ENCODE peak calls at places on chromosomes 13 and 19, in ten cellular contexts. One of them, this sample, is unnamed.

GRCh38 chr19:19502281-19502680 is 13.1 kb downstream of the TSSK6 start:
- DNase-seq in cerebellar cortex: no peak
- DNase-seq in AG10803: no peak
- DNase-seq in NCI-H2081: no peak
- DNase-seq in astrocyte of the spinal cord: no peak
- DNase-seq in RPMI8226: no peak
- DNase-seq in fibroblast of pulmonary artery: no peak
- DNase-seq in T-helper 2 cell: no peak
- DNase-seq in fibroblast of mammary gland: no peak
- DNase-seq in iPS DF 19.7: no peak
- DNase-seq in this sample: no peak

GRCh38 chr19:7650148-7650547 is 13.2 kb downstream of the STXBP2 start:
- DNase-seq in cerebellar cortex: no peak
- DNase-seq in AG10803: no peak
- DNase-seq in NCI-H2081: no peak
- DNase-seq in astrocyte of the spinal cord: no peak
- DNase-seq in RPMI8226: no peak
- DNase-seq in fibroblast of pulmonary artery: no peak
- DNase-seq in T-helper 2 cell: no peak
- DNase-seq in fibroblast of mammary gland: no peak
- DNase-seq in iPS DF 19.7: no peak
- DNase-seq in this sample: no peak

GRCh38 chr13:48273346-48273745 is 30.2 kb upstream of the RB1 start:
- DNase-seq in cerebellar cortex: no peak
- DNase-seq in AG10803: no peak
- DNase-seq in NCI-H2081: no peak
- DNase-seq in astrocyte of the spinal cord: no peak
- DNase-seq in RPMI8226: no peak
- DNase-seq in fibroblast of pulmonary artery: no peak
- DNase-seq in T-helper 2 cell: no peak
- DNase-seq in fibroblast of mammary gland: no peak
- DNase-seq in iPS DF 19.7: no peak
- DNase-seq in this sample: no peak

GRCh38 chr19:7871280-7871529 is 3.0 kb downstream of the PRR36 start:
- DNase-seq in cerebellar cortex: no peak
- DNase-seq in AG10803: no peak
- DNase-seq in NCI-H2081: no peak
- DNase-seq in astrocyte of the spinal cord: no peak
- DNase-seq in RPMI8226: peak; percentile 83
- DNase-seq in fibroblast of pulmonary artery: no peak
- DNase-seq in T-helper 2 cell: no peak
- DNase-seq in fibroblast of mammary gland: no peak
- DNase-seq in iPS DF 19.7: no peak
- DNase-seq in this sample: no peak

GRCh38 chr19:34712606-34713261 is 21.3 kb upstream of the ZNF181 start:
- DNase-seq in cerebellar cortex: peak; percentile 78
- DNase-seq in AG10803: peak; percentile 81
- DNase-seq in NCI-H2081: peak; percentile 69
- DNase-seq in astrocyte of the spinal cord: peak; percentile 77
- DNase-seq in RPMI8226: peak; percentile 68
- DNase-seq in fibroblast of pulmonary artery: peak; percentile 90
- DNase-seq in T-helper 2 cell: no peak
- DNase-seq in fibroblast of mammary gland: peak; percentile 82
- DNase-seq in iPS DF 19.7: peak; percentile 68
- DNase-seq in this sample: peak; percentile 78

GRCh38 chr13:62250501-62251175 is 835.0 kb upstream of the PCDH20 start:
- DNase-seq in cerebellar cortex: no peak
- DNase-seq in AG10803: no peak
- DNase-seq in NCI-H2081: no peak
- DNase-seq in astrocyte of the spinal cord: peak; percentile 6
- DNase-seq in RPMI8226: no peak
- DNase-seq in fibroblast of pulmonary artery: peak; percentile 4
- DNase-seq in T-helper 2 cell: no peak
- DNase-seq in fibroblast of mammary gland: no peak
- DNase-seq in iPS DF 19.7: no peak
- DNase-seq in this sample: peak; percentile 18

GRCh38 chr19:13149628-13150186 is 468 bp downstream of the STX10 start:
- DNase-seq in cerebellar cortex: peak; percentile 44
- DNase-seq in AG10803: peak; percentile 34
- DNase-seq in NCI-H2081: peak; percentile 50
- DNase-seq in astrocyte of the spinal cord: peak; percentile 47
- DNase-seq in RPMI8226: peak; percentile 69
- DNase-seq in fibroblast of pulmonary artery: peak; percentile 52
- DNase-seq in T-helper 2 cell: no peak
- DNase-seq in fibroblast of mammary gland: no peak
- DNase-seq in iPS DF 19.7: no peak
- DNase-seq in this sample: no peak

GRCh38 chr13:111508902-111509509 is 188.6 kb downstream of the TEX29 start:
- DNase-seq in cerebellar cortex: no peak
- DNase-seq in AG10803: no peak
- DNase-seq in NCI-H2081: no peak
- DNase-seq in astrocyte of the spinal cord: no peak
- DNase-seq in RPMI8226: no peak
- DNase-seq in fibroblast of pulmonary artery: no peak
- DNase-seq in T-helper 2 cell: no peak
- DNase-seq in fibroblast of mammary gland: no peak
- DNase-seq in iPS DF 19.7: no peak
- DNase-seq in this sample: no peak

GRCh38 chr13:99269627-99270252 is 11.6 kb upstream of the GPR18 start:
- DNase-seq in cerebellar cortex: peak; percentile 47
- DNase-seq in AG10803: peak; percentile 74
- DNase-seq in NCI-H2081: peak; percentile 56
- DNase-seq in astrocyte of the spinal cord: peak; percentile 76
- DNase-seq in RPMI8226: peak; percentile 49
- DNase-seq in fibroblast of pulmonary artery: peak; percentile 80
- DNase-seq in T-helper 2 cell: no peak
- DNase-seq in fibroblast of mammary gland: peak; percentile 77
- DNase-seq in iPS DF 19.7: no peak
- DNase-seq in this sample: peak; percentile 71

GRCh38 chr19:42327381-42327780 is 1.9 kb downstream of the MEGF8 start:
- DNase-seq in cerebellar cortex: no peak
- DNase-seq in AG10803: no peak
- DNase-seq in NCI-H2081: no peak
- DNase-seq in astrocyte of the spinal cord: no peak
- DNase-seq in RPMI8226: no peak
- DNase-seq in fibroblast of pulmonary artery: no peak
- DNase-seq in T-helper 2 cell: no peak
- DNase-seq in fibroblast of mammary gland: no peak
- DNase-seq in iPS DF 19.7: no peak
- DNase-seq in this sample: no peak

GRCh38 chr19:52734340-52734892 is 428 bp downstream of the ZNF611 start:
- DNase-seq in cerebellar cortex: no peak
- DNase-seq in AG10803: peak; percentile 1
- DNase-seq in NCI-H2081: peak; percentile 23
- DNase-seq in astrocyte of the spinal cord: peak; percentile 6
- DNase-seq in RPMI8226: no peak
- DNase-seq in fibroblast of pulmonary artery: peak; percentile 6
- DNase-seq in T-helper 2 cell: no peak
- DNase-seq in fibroblast of mammary gland: peak; percentile 2
- DNase-seq in iPS DF 19.7: no peak
- DNase-seq in this sample: no peak

This sample was measured in MV-4-11.